ENCODE peak calls at places on chromosomes 2 and 18, in five cellular contexts. B, R, K, L and F are unnamed samples.

GRCh38 chr18:34691626-34692025 is 18.5 kb upstream of the DTNA start:
- DNase-seq in K (no peak), L (no peak), R (no peak), B (no peak), F (no peak)

GRCh38 chr2:50770299-50770698 is 261.6 kb downstream of the NRXN1 start:
- DNase-seq in L (no peak), K (no peak), R (no peak), B (no peak), F (no peak)

GRCh38 chr18:49730951-49731391 is 82.4 kb downstream of the ACAA2 start:
- DNase-seq in B (no peak), K (no peak), L (no peak), R (peak; percentile 59), F (no peak)

GRCh38 chr2:173355866-173356508 is 1.3 kb downstream of the CDCA7 start:
- DNase-seq in B (no peak), K (no peak), L (no peak), R (no peak), F (no peak)

GRCh38 chr2:200596774-200597173 is 11.0 kb downstream of the AOX1 start:
- DNase-seq in R (no peak), K (no peak), B (no peak), L (no peak), F (no peak)

GRCh38 chr2:222703866-222704265 is 32.4 kb downstream of the MOGAT1 start:
- DNase-seq in R (no peak), K (no peak), L (no peak), B (no peak), F (no peak)

GRCh38 chr2:17719562-17720371 is 33.8 kb downstream of the SMC6 start:
- DNase-seq in K (no peak), B (no peak), R (no peak), L (no peak), F (no peak)

GRCh38 chr2:200199576-200200263 is 106.8 kb upstream of the SPATS2L start:
- DNase-seq in B (no peak), R (no peak), K (no peak), L (no peak), F (no peak)

GRCh38 chr2:4134881-4135565 is 431.6 kb downstream of the DCDC2C start:
- DNase-seq in B (no peak), K (no peak), R (no peak), L (no peak), F (no peak)

GRCh38 chr2:148922776-148923175 is 47.7 kb downstream of the KIF5C start:
- DNase-seq in R (no peak), B (no peak), K (no peak), L (no peak), F (no peak)

GRCh38 chr2:228689049-228689448 is 507.6 kb upstream of the SPHKAP start:
- DNase-seq in L (no peak), K (no peak), R (no peak), B (no peak), F (no peak)

GRCh38 chr2:138994502-138994901 is 214.3 kb upstream of the NXPH2 start:
- DNase-seq in B (no peak), R (no peak), K (no peak), L (no peak), F (no peak)

GRCh38 chr2:159515482-159515881 is 100.9 kb downstream of the BAZ2B start:
- DNase-seq in B (no peak), K (no peak), R (no peak), L (no peak), F (no peak)

GRCh38 chr2:134369220-134369902 is 115.5 kb downstream of the MGAT5 start:
- DNase-seq in L (no peak), R (no peak), B (peak; percentile 20), K (no peak), F (no peak)

GRCh38 chr2:134372141-134372540 is 118.3 kb downstream of the MGAT5 start:
- DNase-seq in L (no peak), B (no peak), R (no peak), K (no peak), F (no peak)

GRCh38 chr2:134367915-134368911 is 114.3 kb downstream of the MGAT5 start:
- DNase-seq in R (no peak), B (no peak), L (no peak), K (no peak), F (no peak)

GRCh38 chr2:134372611-134373131 is 118.8 kb downstream of the MGAT5 start:
- DNase-seq in B (peak; percentile 54), K (no peak), R (no peak), L (no peak), F (no peak)

DNA sequence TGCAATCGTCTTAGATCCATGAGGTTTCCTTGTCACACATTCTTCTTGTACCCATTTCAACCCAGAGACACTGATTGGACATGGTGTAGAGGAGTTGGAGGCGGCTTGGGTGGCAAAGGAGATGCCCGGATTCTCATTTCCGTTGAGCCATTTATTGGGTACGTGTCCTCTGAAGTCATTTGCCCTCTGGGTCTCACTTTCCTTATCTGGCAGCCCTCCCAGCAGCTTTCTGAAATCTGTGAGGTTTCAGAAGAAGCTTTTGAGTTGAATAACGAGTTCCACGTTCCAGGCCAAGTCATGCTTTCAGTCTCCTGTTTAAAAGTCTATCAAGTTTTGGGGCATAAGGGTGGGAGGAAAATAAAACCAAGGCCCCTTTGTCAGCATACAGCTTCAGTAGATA is 117.2 kb downstream of the MGAT5 start:
- DNase-seq in B (no peak), R (no peak), K (no peak), L (no peak), F (no peak)
- H3K4me1 ChIP-seq in B (peaks cover 96% of the 10 kb centered on the region), R (peaks cover 21% of the 10 kb centered on the region), K (peaks cover 21% of the 10 kb centered on the region), L (peaks cover 15% of the 10 kb centered on the region), F (peaks cover 56% of the 10 kb centered on the region)

GRCh38 chr2:157787364-157787938 is 88.7 kb downstream of the ACVR1 start:
- DNase-seq in R (no peak), L (no peak), B (no peak), K (no peak), F (no peak)
- H3K4me1 ChIP-seq in R (peaks cover 66% of the 10 kb centered on the region), L (peaks cover 11% of the 10 kb centered on the region), B (peaks cover 90% of the 10 kb centered on the region), K (peaks cover 18% of the 10 kb centered on the region), F (peaks cover 82% of the 10 kb centered on the region)

DNA sequence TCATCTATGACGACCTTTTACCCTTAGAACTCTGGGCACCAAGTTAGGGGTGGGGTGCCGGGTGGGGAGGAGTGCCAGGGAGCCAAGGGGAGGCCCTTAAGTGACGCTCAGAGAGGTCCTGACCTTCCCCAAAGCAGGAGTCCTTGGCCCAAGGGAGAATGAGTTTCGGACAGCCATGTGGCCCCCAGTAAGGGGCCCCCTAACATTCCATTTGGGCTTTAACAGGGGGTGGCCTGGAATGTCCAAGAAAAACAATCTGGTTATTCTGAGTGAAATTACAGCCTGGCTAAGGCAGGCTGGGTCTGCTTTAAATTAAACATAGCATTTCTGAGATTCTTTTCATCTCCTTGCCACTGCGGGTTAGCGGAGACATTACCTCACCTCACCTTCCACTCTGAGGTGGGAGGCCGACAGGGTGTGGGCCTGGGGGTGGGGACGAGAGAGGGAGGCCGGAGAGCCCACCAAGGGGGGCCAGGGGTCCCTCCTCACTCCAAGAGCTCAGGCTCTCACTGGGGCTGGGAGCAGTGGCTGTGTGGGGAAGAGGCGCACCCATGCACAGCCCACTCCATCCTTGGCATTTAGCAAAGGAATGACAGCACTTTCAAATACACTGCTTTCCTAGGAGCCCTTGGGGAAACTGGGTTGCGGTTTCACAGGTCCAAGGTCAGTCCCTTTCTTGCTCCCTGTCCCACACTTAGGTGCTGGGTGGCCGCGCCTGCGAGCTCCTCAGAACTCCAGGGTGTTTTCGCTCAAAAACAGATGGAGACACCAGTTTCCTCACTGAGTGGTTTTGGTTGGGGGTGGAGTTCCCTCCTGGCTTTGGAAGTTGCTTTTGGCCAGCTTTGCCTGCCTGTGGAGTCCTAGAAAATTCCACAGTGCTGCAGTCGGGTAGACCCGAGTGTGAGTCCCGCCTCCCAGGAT is 107.4 kb downstream of the POLR1A start:
- DNase-seq in R (peak; percentile 49), K (no peak), B (peak; percentile 45), L (no peak), F (no peak)
- H3K4me1 ChIP-seq in R (peaks cover 32% of the 10 kb centered on the region), K (peaks cover 72% of the 10 kb centered on the region), B (peaks cover 77% of the 10 kb centered on the region), L (peaks cover 26% of the 10 kb centered on the region), F (peaks cover 75% of the 10 kb centered on the region)

GRCh38 chr2:241320394-241320793 is 4.7 kb downstream of the SEPTIN2 start:
- DNase-seq in B (no peak), R (no peak), L (no peak), K (no peak), F (no peak)
- H3K4me1 ChIP-seq in B (peaks cover 95% of the 10 kb centered on the region), R (peaks cover 52% of the 10 kb centered on the region), L (peaks cover 7% of the 10 kb centered on the region), K (peaks cover 48% of the 10 kb centered on the region), F (peaks cover 81% of the 10 kb centered on the region)

DNA sequence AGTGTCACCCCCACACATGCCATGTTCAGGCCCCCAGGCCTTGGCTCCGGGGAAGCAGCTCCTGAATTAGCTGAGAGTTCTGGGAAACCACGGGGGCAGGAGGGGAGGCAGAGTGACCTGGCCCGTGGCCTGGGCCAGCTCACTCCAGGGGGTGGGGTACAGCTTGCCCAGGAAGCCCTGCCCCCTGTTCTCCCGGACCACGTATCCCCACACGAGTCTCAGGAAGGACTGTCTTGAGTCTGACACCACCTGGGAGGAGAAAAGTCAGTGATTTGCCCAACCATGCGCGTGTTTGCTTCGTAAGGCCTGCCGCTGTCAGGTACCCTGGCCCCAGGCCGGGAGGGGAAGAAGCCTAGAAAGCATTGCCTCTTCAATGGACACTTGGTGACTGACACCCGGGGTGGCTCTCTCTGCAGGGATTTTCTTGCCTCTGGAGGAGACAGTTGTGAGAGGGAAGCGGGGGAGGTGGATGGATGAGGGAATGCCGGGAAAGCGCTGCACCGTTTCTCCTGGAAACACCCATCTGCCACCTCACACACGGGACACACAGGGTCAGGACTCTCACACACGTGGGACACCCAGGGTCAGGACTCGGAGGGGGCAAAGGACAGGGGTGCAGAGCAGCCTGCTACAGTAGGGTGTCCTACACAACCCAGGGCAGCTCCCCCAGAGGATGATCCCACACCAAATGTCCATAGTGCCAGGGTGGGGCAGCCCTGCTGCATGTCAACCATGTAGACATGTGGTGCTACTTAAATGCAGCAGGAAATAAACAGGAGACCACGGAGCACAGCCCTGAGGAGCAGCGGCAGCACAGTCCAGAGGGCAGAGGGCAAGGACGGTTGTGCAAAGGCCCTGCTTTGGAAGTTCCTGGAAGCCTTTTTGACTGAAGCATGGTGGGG is 4.9 kb downstream of the RAMP1 start:
- DNase-seq in L (no peak), B (no peak), R (peak; percentile 45), K (no peak), F (peak; percentile 92)
- H3K4me1 ChIP-seq in L (no peaks in the 10 kb centered on the region), B (peaks cover 68% of the 10 kb centered on the region), R (peaks cover 68% of the 10 kb centered on the region), K (peaks cover 5% of the 10 kb centered on the region), F (peaks cover 23% of the 10 kb centered on the region)

GRCh38 chr2:66414896-66415295 is 20.0 kb upstream of the MEIS1 start:
- DNase-seq in B (no peak), R (no peak), K (no peak), L (no peak), F (no peak)

GRCh38 chr2:66412874-66413273 is 22.1 kb upstream of the MEIS1 start:
- DNase-seq in K (no peak), L (no peak), R (no peak), B (no peak), F (no peak)

GRCh38 chr2:66423391-66423790 is 11.5 kb upstream of the MEIS1 start:
- DNase-seq in K (no peak), R (no peak), L (no peak), B (no peak), F (no peak)

GRCh38 chr2:66421618-66422017 is 13.3 kb upstream of the MEIS1 start:
- DNase-seq in L (no peak), K (no peak), R (no peak), B (no peak), F (no peak)

GRCh38 chr2:66418381-66418780 is 16.5 kb upstream of the MEIS1 start:
- DNase-seq in R (no peak), L (no peak), B (no peak), K (no peak), F (no peak)
- H3K4me1 ChIP-seq in R (no peaks in the 10 kb centered on the region), L (no peaks in the 10 kb centered on the region), B (no peaks in the 10 kb centered on the region), K (no peaks in the 10 kb centered on the region), F (no peaks in the 10 kb centered on the region)